ENCODE peak calls at places on chromosomes 16 and 17, in nine cellular contexts. One of them, this sample, is unnamed.

GRCh38 chr17:82255573-82255972 is 17.9 kb downstream of the CSNK1D start:
- DNase-seq in nephron progenitor cell: no peak
- DNase-seq in epithelial cell of esophagus: no peak
- DNase-seq in fibroblast of mammary gland: no peak
- DNase-seq in A549: no peak
- DNase-seq in fibroblast of pulmonary artery: no peak
- DNase-seq in left ventricle myocardium inferior: no peak
- DNase-seq in body of pancreas: no peak
- DNase-seq in CD8-positive, alpha-beta T cell: no peak
- DNase-seq in this sample: no peak

GRCh38 chr17:40550608-40551007 is 14.7 kb downstream of the CCR7 start:
- DNase-seq in epithelial cell of esophagus: no peak
- DNase-seq in CD8-positive, alpha-beta T cell: no peak
- DNase-seq in body of pancreas: peak
- DNase-seq in fibroblast of pulmonary artery: peak
- DNase-seq in fibroblast of mammary gland: peak
- DNase-seq in nephron progenitor cell: no peak
- DNase-seq in A549: no peak
- DNase-seq in left ventricle myocardium inferior: peak
- DNase-seq in this sample: no peak

GRCh38 chr17:38724337-38724988 is 5.7 kb upstream of the CISD3 start:
- DNase-seq in CD8-positive, alpha-beta T cell: no peak
- DNase-seq in A549: no peak
- DNase-seq in fibroblast of pulmonary artery: no peak
- DNase-seq in fibroblast of mammary gland: no peak
- DNase-seq in epithelial cell of esophagus: no peak
- DNase-seq in body of pancreas: peak
- DNase-seq in left ventricle myocardium inferior: peak
- DNase-seq in nephron progenitor cell: no peak
- DNase-seq in this sample: no peak

GRCh38 chr16:28984619-28985135 is at the start of gene LAT:
- DNase-seq in left ventricle myocardium inferior: no peak
- DNase-seq in nephron progenitor cell: no peak
- DNase-seq in epithelial cell of esophagus: no peak
- DNase-seq in CD8-positive, alpha-beta T cell: peak
- DNase-seq in body of pancreas: peak
- DNase-seq in fibroblast of pulmonary artery: no peak
- DNase-seq in A549: no peak
- DNase-seq in fibroblast of mammary gland: peak
- DNase-seq in this sample: no peak

GRCh38 chr16:65773319-65773874 is 593.1 kb upstream of the CDH5 start:
- DNase-seq in body of pancreas: no peak
- DNase-seq in nephron progenitor cell: peak
- DNase-seq in A549: no peak
- DNase-seq in fibroblast of pulmonary artery: no peak
- DNase-seq in fibroblast of mammary gland: no peak
- DNase-seq in left ventricle myocardium inferior: no peak
- DNase-seq in epithelial cell of esophagus: no peak
- DNase-seq in CD8-positive, alpha-beta T cell: no peak
- DNase-seq in this sample: no peak

GRCh38 chr17:2703181-2703580 is 8.4 kb downstream of the CLUH start:
- DNase-seq in epithelial cell of esophagus: no peak
- DNase-seq in fibroblast of mammary gland: no peak
- DNase-seq in fibroblast of pulmonary artery: no peak
- DNase-seq in body of pancreas: no peak
- DNase-seq in left ventricle myocardium inferior: no peak
- DNase-seq in nephron progenitor cell: no peak
- DNase-seq in A549: no peak
- DNase-seq in CD8-positive, alpha-beta T cell: no peak
- DNase-seq in this sample: no peak

GRCh38 chr16:89290887-89291286 is 73.4 kb downstream of the ZNF778 start:
- DNase-seq in left ventricle myocardium inferior: no peak
- DNase-seq in fibroblast of mammary gland: no peak
- DNase-seq in body of pancreas: no peak
- DNase-seq in fibroblast of pulmonary artery: no peak
- DNase-seq in nephron progenitor cell: no peak
- DNase-seq in CD8-positive, alpha-beta T cell: no peak
- DNase-seq in epithelial cell of esophagus: no peak
- DNase-seq in A549: no peak
- DNase-seq in this sample: no peak

GRCh38 chr16:15650698-15651161 is 685 bp downstream of the NDE1 start:
- DNase-seq in epithelial cell of esophagus: no peak
- DNase-seq in left ventricle myocardium inferior: no peak
- DNase-seq in CD8-positive, alpha-beta T cell: no peak
- DNase-seq in A549: no peak
- DNase-seq in nephron progenitor cell: peak
- DNase-seq in fibroblast of mammary gland: peak
- DNase-seq in body of pancreas: no peak
- DNase-seq in fibroblast of pulmonary artery: peak
- DNase-seq in this sample: peak

GRCh38 chr17:15463363-15463762 is 4.1 kb downstream of the CDRT4 start:
- DNase-seq in left ventricle myocardium inferior: peak
- DNase-seq in A549: no peak
- DNase-seq in body of pancreas: peak
- DNase-seq in fibroblast of pulmonary artery: peak
- DNase-seq in nephron progenitor cell: peak
- DNase-seq in CD8-positive, alpha-beta T cell: no peak
- DNase-seq in fibroblast of mammary gland: peak
- DNase-seq in epithelial cell of esophagus: peak
- DNase-seq in this sample: no peak

GRCh38 chr17:50177983-50178834 is 12.4 kb downstream of the SGCA start:
- DNase-seq in fibroblast of pulmonary artery: peak
- DNase-seq in CD8-positive, alpha-beta T cell: no peak
- DNase-seq in left ventricle myocardium inferior: peak
- DNase-seq in fibroblast of mammary gland: peak
- DNase-seq in A549: peak
- DNase-seq in epithelial cell of esophagus: peak
- DNase-seq in nephron progenitor cell: peak
- DNase-seq in body of pancreas: peak
- DNase-seq in this sample: peak

GRCh38 chr17:76426853-76427252 is 26.1 kb downstream of the UBE2O start:
- DNase-seq in body of pancreas: no peak
- DNase-seq in A549: no peak
- DNase-seq in fibroblast of pulmonary artery: no peak
- DNase-seq in CD8-positive, alpha-beta T cell: no peak
- DNase-seq in nephron progenitor cell: no peak
- DNase-seq in fibroblast of mammary gland: no peak
- DNase-seq in left ventricle myocardium inferior: no peak
- DNase-seq in epithelial cell of esophagus: no peak
- DNase-seq in this sample: no peak

GRCh38 chr17:76427457-76428231 is 25.3 kb downstream of the UBE2O start:
- DNase-seq in A549: no peak
- DNase-seq in epithelial cell of esophagus: no peak
- DNase-seq in CD8-positive, alpha-beta T cell: no peak
- DNase-seq in left ventricle myocardium inferior: no peak
- DNase-seq in body of pancreas: no peak
- DNase-seq in fibroblast of pulmonary artery: peak
- DNase-seq in fibroblast of mammary gland: peak
- DNase-seq in nephron progenitor cell: no peak
- DNase-seq in this sample: no peak

GRCh38 chr17:76432004-76432403 is 20.9 kb downstream of the UBE2O start:
- DNase-seq in CD8-positive, alpha-beta T cell: no peak
- DNase-seq in epithelial cell of esophagus: no peak
- DNase-seq in fibroblast of mammary gland: no peak
- DNase-seq in A549: no peak
- DNase-seq in left ventricle myocardium inferior: no peak
- DNase-seq in nephron progenitor cell: no peak
- DNase-seq in body of pancreas: no peak
- DNase-seq in fibroblast of pulmonary artery: no peak
- DNase-seq in this sample: no peak

GRCh38 chr17:76431509-76431908 is 21.4 kb downstream of the UBE2O start:
- DNase-seq in body of pancreas: no peak
- DNase-seq in fibroblast of mammary gland: no peak
- DNase-seq in epithelial cell of esophagus: no peak
- DNase-seq in A549: no peak
- DNase-seq in left ventricle myocardium inferior: no peak
- DNase-seq in CD8-positive, alpha-beta T cell: no peak
- DNase-seq in fibroblast of pulmonary artery: no peak
- DNase-seq in nephron progenitor cell: no peak
- DNase-seq in this sample: no peak

DNA sequence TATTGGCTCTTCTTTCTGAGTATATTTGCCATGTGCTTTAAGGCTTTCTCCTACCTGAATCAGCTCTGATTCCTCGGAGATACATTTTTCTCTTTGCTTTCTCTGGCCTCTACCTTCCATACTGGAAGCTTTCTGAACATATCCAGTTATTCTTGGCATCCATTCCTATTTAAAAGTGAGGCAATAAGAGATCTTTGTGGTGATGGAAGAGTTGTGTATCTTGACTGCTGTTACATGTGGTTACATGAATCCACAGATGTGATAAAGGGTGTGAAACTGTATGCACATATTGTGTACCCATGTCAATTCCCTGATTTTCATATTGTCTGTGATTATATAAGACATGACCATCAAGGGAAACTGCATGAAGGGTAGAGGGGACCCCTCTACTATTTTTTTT is 24.4 kb downstream of the UBE2O start:
- DNase-seq in A549: no peak
- DNase-seq in fibroblast of pulmonary artery: no peak
- DNase-seq in CD8-positive, alpha-beta T cell: no peak
- DNase-seq in nephron progenitor cell: no peak
- DNase-seq in fibroblast of mammary gland: peak
- DNase-seq in left ventricle myocardium inferior: no peak
- DNase-seq in epithelial cell of esophagus: no peak
- DNase-seq in body of pancreas: no peak
- DNase-seq in this sample: no peak
- TF ChIP-seq CTCF in A549: no peak
- TF ChIP-seq CTCF in fibroblast of pulmonary artery: no peak
- TF ChIP-seq CTCF in CD8-positive, alpha-beta T cell: no peak
- TF ChIP-seq CTCF in nephron progenitor cell: no peak
- TF ChIP-seq CTCF in fibroblast of mammary gland: no peak
- TF ChIP-seq CTCF in left ventricle myocardium inferior: no peak
- TF ChIP-seq CTCF in epithelial cell of esophagus: no peak
- TF ChIP-seq CTCF in body of pancreas: no peak
- TF ChIP-seq CTCF in this sample: no peak

GRCh38 chr17:60163108-60163784 is 13.5 kb downstream of the CA4 start:
- DNase-seq in epithelial cell of esophagus: no peak
- DNase-seq in fibroblast of mammary gland: no peak
- DNase-seq in body of pancreas: no peak
- DNase-seq in nephron progenitor cell: no peak
- DNase-seq in CD8-positive, alpha-beta T cell: no peak
- DNase-seq in left ventricle myocardium inferior: peak
- DNase-seq in A549: peak
- DNase-seq in fibroblast of pulmonary artery: no peak
- DNase-seq in this sample: peak
- TF ChIP-seq CTCF in epithelial cell of esophagus: no peak
- TF ChIP-seq CTCF in fibroblast of mammary gland: no peak
- TF ChIP-seq CTCF in body of pancreas: no peak
- TF ChIP-seq CTCF in nephron progenitor cell: no peak
- TF ChIP-seq CTCF in CD8-positive, alpha-beta T cell: no peak
- TF ChIP-seq CTCF in left ventricle myocardium inferior: no peak
- TF ChIP-seq CTCF in A549: peak
- TF ChIP-seq CTCF in fibroblast of pulmonary artery: peak
- TF ChIP-seq CTCF in this sample: no peak

DNA sequence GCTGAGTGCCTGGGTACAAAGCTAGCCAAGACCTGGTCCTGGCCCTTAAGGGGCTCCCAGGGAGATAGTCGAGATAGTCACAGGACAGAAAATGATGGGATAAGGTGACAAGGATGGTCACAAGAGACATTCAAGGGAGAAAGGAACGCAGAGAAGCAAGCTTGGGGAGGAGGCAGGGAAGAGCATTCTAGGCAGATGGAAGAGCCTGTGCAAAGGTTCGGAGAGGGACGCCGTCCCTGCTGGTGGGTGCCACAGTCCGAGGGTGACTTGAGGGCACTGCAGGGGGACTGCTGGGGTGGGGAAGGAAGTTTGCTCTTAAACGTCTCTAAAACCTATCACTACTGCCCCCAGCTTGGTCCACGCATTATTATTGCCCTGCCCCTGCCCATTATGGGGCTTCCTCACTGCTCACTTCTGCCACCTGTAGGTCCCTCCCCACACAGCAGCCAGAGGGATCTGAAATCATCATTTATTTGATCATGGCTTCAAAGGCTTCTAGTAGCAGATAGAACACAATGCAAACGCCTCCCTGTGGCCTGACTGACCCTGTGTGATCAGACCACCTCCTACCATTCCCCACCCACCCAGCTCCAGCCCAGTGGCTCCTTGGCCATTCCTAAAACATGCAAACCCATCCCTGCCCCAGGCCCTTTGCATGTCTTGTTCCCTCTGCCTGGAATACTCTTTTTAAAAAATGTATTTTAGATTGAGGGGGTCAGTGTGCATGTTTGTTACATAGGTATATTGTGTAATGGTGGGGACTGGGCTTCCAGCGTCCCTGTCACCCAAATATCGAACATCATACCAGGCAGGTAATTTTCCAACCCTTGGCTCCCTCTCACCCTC is 60.3 kb downstream of the RMI2 start:
- DNase-seq in nephron progenitor cell: peak
- DNase-seq in fibroblast of mammary gland: peak
- DNase-seq in fibroblast of pulmonary artery: peak
- DNase-seq in body of pancreas: peak
- DNase-seq in epithelial cell of esophagus: peak
- DNase-seq in CD8-positive, alpha-beta T cell: no peak
- DNase-seq in left ventricle myocardium inferior: no peak
- DNase-seq in A549: peak
- DNase-seq in this sample: peak
- TF ChIP-seq CTCF in nephron progenitor cell: peak
- TF ChIP-seq CTCF in fibroblast of mammary gland: peak
- TF ChIP-seq CTCF in fibroblast of pulmonary artery: peak
- TF ChIP-seq CTCF in body of pancreas: peak
- TF ChIP-seq CTCF in epithelial cell of esophagus: peak
- TF ChIP-seq CTCF in CD8-positive, alpha-beta T cell: peak
- TF ChIP-seq CTCF in left ventricle myocardium inferior: peak
- TF ChIP-seq CTCF in A549: peak
- TF ChIP-seq CTCF in this sample: peak

GRCh38 chr16:2147378-2147777 is 1.0 kb upstream of the RAB26 start:
- DNase-seq in CD8-positive, alpha-beta T cell: no peak
- DNase-seq in body of pancreas: no peak
- DNase-seq in fibroblast of mammary gland: no peak
- DNase-seq in nephron progenitor cell: no peak
- DNase-seq in epithelial cell of esophagus: no peak
- DNase-seq in fibroblast of pulmonary artery: no peak
- DNase-seq in left ventricle myocardium inferior: no peak
- DNase-seq in A549: no peak
- DNase-seq in this sample: no peak

GRCh38 chr16:2149630-2150417 is 1.4 kb downstream of the RAB26 start:
- DNase-seq in CD8-positive, alpha-beta T cell: no peak
- DNase-seq in left ventricle myocardium inferior: no peak
- DNase-seq in A549: peak
- DNase-seq in epithelial cell of esophagus: peak
- DNase-seq in fibroblast of pulmonary artery: no peak
- DNase-seq in nephron progenitor cell: no peak
- DNase-seq in fibroblast of mammary gland: peak
- DNase-seq in body of pancreas: no peak
- DNase-seq in this sample: no peak

GRCh38 chr16:2147981-2148671 is at the start of gene RAB26:
- DNase-seq in A549: peak
- DNase-seq in nephron progenitor cell: peak
- DNase-seq in CD8-positive, alpha-beta T cell: no peak
- DNase-seq in fibroblast of mammary gland: peak
- DNase-seq in left ventricle myocardium inferior: peak
- DNase-seq in body of pancreas: peak
- DNase-seq in fibroblast of pulmonary artery: peak
- DNase-seq in epithelial cell of esophagus: peak
- DNase-seq in this sample: no peak

GRCh38 chr16:2150418-2151187 is 2.2 kb downstream of the RAB26 start:
- DNase-seq in A549: peak
- DNase-seq in fibroblast of pulmonary artery: no peak
- DNase-seq in fibroblast of mammary gland: peak
- DNase-seq in epithelial cell of esophagus: peak
- DNase-seq in body of pancreas: peak
- DNase-seq in left ventricle myocardium inferior: no peak
- DNase-seq in CD8-positive, alpha-beta T cell: no peak
- DNase-seq in nephron progenitor cell: no peak
- DNase-seq in this sample: no peak

GRCh38 chr16:2148714-2149629 is 547 bp downstream of the RAB26 start:
- DNase-seq in fibroblast of pulmonary artery: no peak
- DNase-seq in fibroblast of mammary gland: peak
- DNase-seq in body of pancreas: peak
- DNase-seq in CD8-positive, alpha-beta T cell: no peak
- DNase-seq in epithelial cell of esophagus: peak
- DNase-seq in nephron progenitor cell: no peak
- DNase-seq in A549: peak
- DNase-seq in left ventricle myocardium inferior: no peak
- DNase-seq in this sample: no peak
- TF ChIP-seq CTCF in fibroblast of pulmonary artery: no peak
- TF ChIP-seq CTCF in fibroblast of mammary gland: no peak
- TF ChIP-seq CTCF in body of pancreas: no peak
- TF ChIP-seq CTCF in CD8-positive, alpha-beta T cell: no peak
- TF ChIP-seq CTCF in epithelial cell of esophagus: no peak
- TF ChIP-seq CTCF in nephron progenitor cell: no peak
- TF ChIP-seq CTCF in A549: peak
- TF ChIP-seq CTCF in left ventricle myocardium inferior: no peak
- TF ChIP-seq CTCF in this sample: no peak

This sample was measured in endothelial cell.